ENCODE peak calls at places on chromosome 12, in nine cellular contexts. X is A549; G is EL; B is lower lobe of right lung; J is T-helper 2 cell; Z is esophagus squamous epithelium; V is activated naive CD4-positive, alpha-beta T cell treated with anti-CD3 and anti-CD28 coated beads, Interleukin-2, amount 10 ng/mL, durations not matched to agents 7 days and 5 days; U is effector CD8-positive, alpha-beta T cell; C is Right ventricle myocardium superior. A is an unnamed sample.
A peak's percentile ranks its signal among the peaks of the same experiment; 100 is the strongest.

GRCh38 chr12:11869901-11870300 is 200.8 kb upstream of the BCL2L14 start:
- DNase-seq in X (no peak), G (no peak), B (no peak), J (no peak), Z (no peak), V (no peak), U (no peak), C (no peak), A (no peak)

GRCh38 chr12:111259231-111259630 is 109.7 kb downstream of the PHETA1 start:
- DNase-seq in X (no peak), G (no peak), B (no peak), J (no peak), Z (no peak), V (no peak), U (no peak), C (no peak), A (no peak)

GRCh38 chr12:47396902-47397663 is 308.7 kb downstream of the RPAP3 start:
- DNase-seq in X (no peak), G (no peak), B (no peak), J (no peak), Z (no peak), V (peak; percentile 57), U (no peak), C (no peak), A (peak; percentile 44)

GRCh38 chr12:96908170-96908675 is 1.2 kb downstream of the NEDD1 start:
- DNase-seq in X (peak; percentile 12), G (no peak), B (no peak), J (peak; percentile 11), Z (no peak), V (peak; percentile 37), U (no peak), C (no peak), A (no peak)

GRCh38 chr12:30219047-30219446 is 435.3 kb upstream of the TMTC1 start:
- DNase-seq in X (no peak), G (peak; percentile 1), B (no peak), J (no peak), Z (no peak), V (no peak), U (no peak), C (no peak), A (no peak)

GRCh38 chr12:3976351-3976938 is 103.2 kb upstream of the PARP11 start:
- DNase-seq in X (no peak), G (no peak), B (no peak), J (no peak), Z (no peak), V (no peak), U (no peak), C (no peak), A (no peak)

GRCh38 chr12:67456281-67456918 is 187.2 kb downstream of the CAND1 start:
- DNase-seq in X (no peak), G (peak; percentile 77), B (no peak), J (no peak), Z (no peak), V (no peak), U (no peak), C (peak; percentile 46), A (no peak)

GRCh38 chr12:101459642-101460346 is 15.3 kb upstream of the SPIC start:
- DNase-seq in X (peak; percentile 94), G (peak; percentile 14), B (no peak), J (no peak), Z (no peak), V (no peak), U (no peak), C (no peak), A (no peak)

GRCh38 chr12:131831635-131832041 is 3.4 kb downstream of the MMP17 start:
- DNase-seq in X (no peak), G (peak; percentile 93), B (no peak), J (no peak), Z (no peak), V (no peak), U (no peak), C (no peak), A (no peak)

GRCh38 chr12:124833693-124834122 is 30.0 kb downstream of the SCARB1 start:
- DNase-seq in X (no peak), G (no peak), B (no peak), J (no peak), Z (no peak), V (no peak), U (no peak), C (peak; percentile 57), A (no peak)

GRCh38 chr12:71645268-71645667 is 18.4 kb downstream of the ZFC3H1 start:
- DNase-seq in X (no peak), G (no peak), B (no peak), J (no peak), Z (no peak), V (no peak), U (no peak), C (no peak), A (no peak)

GRCh38 chr12:132188451-132189298 is 44.4 kb downstream of the NOC4L start:
- DNase-seq in X (peak; percentile 28), G (no peak), B (no peak), J (no peak), Z (no peak), V (no peak), U (no peak), C (no peak), A (no peak)

GRCh38 chr12:50545783-50546182 is 41.0 kb downstream of the DIP2B start:
- DNase-seq in X (no peak), G (peak; percentile 22), B (no peak), J (no peak), Z (no peak), V (no peak), U (no peak), C (no peak), A (no peak)

GRCh38 chr12:53063708-53064612 is 14.1 kb downstream of the TNS2 start:
- DNase-seq in X (no peak), G (no peak), B (no peak), J (no peak), Z (no peak), V (no peak), U (no peak), C (peak; percentile 74), A (no peak)

GRCh38 chr12:124930576-124930975 is 16.1 kb upstream of the UBC start:
- DNase-seq in X (no peak), G (no peak), B (no peak), J (no peak), Z (no peak), V (no peak), U (no peak), C (no peak), A (no peak)

A was measured in memory B cell.